ENCODE peak calls at places on chromosomes 1 and 21, in six cellular contexts. T is epithelial cell of esophagus, H is transverse colon, J is psoas muscle, Q is pancreas, R is kidney. F is an unnamed sample.

GRCh38 chr1:56811331-56811730 is 7.9 kb downstream of the FYB2 start:
- DNase-seq in J (no peak), Q (peak; percentile 78), H (no peak), T (no peak), R (no peak), F (no peak)

GRCh38 chr21:44544566-44544965 is 4.6 kb upstream of the KRTAP10-1 start:
- DNase-seq in Q (no peak), J (no peak), R (no peak), T (no peak), H (no peak), F (no peak)

GRCh38 chr1:162391790-162392563 is 10.4 kb downstream of the C1orf226 start:
- DNase-seq in T (peak; percentile 57), H (no peak), J (no peak), R (no peak), Q (no peak), F (peak; percentile 70)

GRCh38 chr1:151175910-151176309 is at the start of gene TMOD4:
- DNase-seq in R (peak; percentile 39), H (no peak), Q (no peak), T (peak; percentile 25), J (peak; percentile 82), F (peak; percentile 30)

GRCh38 chr1:78348526-78349284 is 142.1 kb upstream of the PTGFR start:
- DNase-seq in Q (no peak), R (no peak), H (no peak), J (no peak), T (no peak), F (peak; percentile 46)

GRCh38 chr1:65079941-65080340 is 68.1 kb upstream of the AK4 start:
- DNase-seq in R (no peak), T (peak; percentile 79), Q (no peak), J (no peak), H (no peak), F (peak; percentile 14)

GRCh38 chr1:240491156-240491555 is 120.8 kb downstream of the GREM2 start:
- DNase-seq in Q (no peak), R (no peak), H (no peak), T (peak; percentile 42), J (no peak), F (peak; percentile 62)

GRCh38 chr1:20207546-20207945 is 21.2 kb upstream of the PLA2G2C start:
- DNase-seq in R (no peak), H (no peak), T (peak; percentile 88), J (no peak), Q (no peak), F (no peak)

GRCh38 chr1:160963521-160963920 is 8.9 kb upstream of the ITLN2 start:
- DNase-seq in J (no peak), Q (no peak), H (no peak), T (no peak), R (no peak), F (no peak)

GRCh38 chr1:31780632-31781031 is 16.5 kb upstream of the ADGRB2 start:
- DNase-seq in R (no peak), J (peak; percentile 0), Q (no peak), T (no peak), H (no peak), F (no peak)

GRCh38 chr21:18812308-18812707 is 408.7 kb upstream of the TMPRSS15 start:
- DNase-seq in J (no peak), Q (no peak), H (no peak), R (no peak), T (no peak), F (no peak)

GRCh38 chr1:7572654-7573152 is 198.4 kb upstream of the VAMP3 start:
- DNase-seq in Q (peak; percentile 37), H (peak; percentile 72), T (peak; percentile 87), J (peak; percentile 20), R (peak; percentile 12), F (no peak)

GRCh38 chr1:29465755-29466154 is 229.4 kb downstream of the PTPRU start:
- DNase-seq in J (no peak), Q (no peak), H (no peak), T (peak; percentile 31), R (no peak), F (no peak)

GRCh38 chr1:168472244-168472643 is 71.6 kb downstream of the XCL2 start:
- DNase-seq in T (no peak), R (no peak), Q (no peak), H (no peak), J (no peak), F (no peak)

GRCh38 chr1:175192111-175192629 is 406 bp downstream of the KIAA0040 start:
- DNase-seq in R (peak; percentile 81), T (peak; percentile 48), J (peak; percentile 70), H (peak; percentile 79), Q (peak; percentile 78), F (peak; percentile 16)

GRCh38 chr1:175186371-175187160 is 6.0 kb downstream of the KIAA0040 start:
- DNase-seq in H (no peak), J (no peak), T (no peak), Q (no peak), R (no peak), F (no peak)

GRCh38 chr1:175191654-175192053 is 922 bp downstream of the KIAA0040 start:
- DNase-seq in Q (peak; percentile 32), H (peak; percentile 39), J (no peak), T (peak; percentile 39), R (no peak), F (no peak)

GRCh38 chr1:175185918-175186317 is 6.7 kb downstream of the KIAA0040 start:
- DNase-seq in T (no peak), Q (no peak), R (no peak), J (no peak), H (no peak), F (no peak)

GRCh38 chr1:175188936-175189335 is 3.6 kb downstream of the KIAA0040 start:
- DNase-seq in R (no peak), T (no peak), Q (peak; percentile 30), H (peak; percentile 52), J (no peak), F (no peak)
- H3K4me3 ChIP-seq in R (no peak overlapping the region), T (no peak overlapping the region), Q (no peak overlapping the region), H (no peak overlapping the region), J (no peak overlapping the region), F (no peak overlapping the region)

DNA sequence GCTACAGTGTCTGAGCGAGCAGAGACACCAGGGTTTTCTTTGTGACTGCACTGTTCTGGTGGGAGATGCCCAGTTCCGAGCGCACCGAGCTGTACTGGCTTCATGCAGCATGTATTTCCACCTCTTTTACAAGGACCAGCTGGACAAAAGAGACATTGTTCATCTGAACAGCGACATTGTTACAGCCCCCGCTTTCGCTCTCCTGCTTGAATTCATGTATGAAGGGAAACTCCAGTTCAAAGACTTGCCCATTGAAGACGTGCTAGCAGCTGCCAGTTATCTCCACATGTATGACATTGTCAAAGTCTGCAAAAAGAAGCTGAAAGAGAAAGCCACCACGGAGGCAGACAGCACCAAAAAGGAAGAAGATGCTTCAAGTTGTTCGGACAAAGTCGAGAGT is 2.7 kb downstream of the ZBTB18 start:
- DNase-seq in R (no peak), T (no peak), Q (no peak), J (no peak), H (no peak), F (no peak)
- H3K4me3 ChIP-seq in R (no peak overlapping the region), T (no peak overlapping the region), Q (no peak overlapping the region), J (no peak overlapping the region), H (no peak overlapping the region), F (no peak overlapping the region)

GRCh38 chr1:119001181-119002018 is 13.3 kb upstream of the TBX15 start:
- DNase-seq in T (no peak), R (no peak), J (peak; percentile 70), H (no peak), Q (no peak), F (peak; percentile 59)

GRCh38 chr1:118999348-119000071 is 11.4 kb upstream of the TBX15 start:
- DNase-seq in Q (no peak), T (no peak), R (no peak), J (no peak), H (no peak), F (no peak)

GRCh38 chr1:119003413-119004128 is 15.4 kb upstream of the TBX15 start:
- DNase-seq in H (no peak), Q (no peak), R (no peak), T (no peak), J (no peak), F (no peak)

GRCh38 chr1:118998171-118998570 is 10.0 kb upstream of the TBX15 start:
- DNase-seq in Q (no peak), R (no peak), H (no peak), J (no peak), T (no peak), F (no peak)

GRCh38 chr1:119000371-119001180 is 12.4 kb upstream of the TBX15 start:
- DNase-seq in R (no peak), H (no peak), J (peak; percentile 70), T (no peak), Q (no peak), F (no peak)
- H3K4me3 ChIP-seq in R (no peak overlapping the region), H (no peak overlapping the region), J (peak overlapping the region; percentile 60), T (no peak overlapping the region), Q (no peak overlapping the region), F (peak overlapping the region; percentile 33)

GRCh38 chr1:85404393-85404792 is 60.6 kb downstream of the DDAH1 start:
- DNase-seq in H (no peak), R (no peak), Q (no peak), T (no peak), J (no peak), F (peak; percentile 56)

GRCh38 chr1:85409516-85409915 is 55.4 kb downstream of the DDAH1 start:
- DNase-seq in Q (no peak), T (no peak), J (no peak), R (no peak), H (no peak), F (no peak)

GRCh38 chr1:85407978-85408377 is 57.0 kb downstream of the DDAH1 start:
- DNase-seq in J (no peak), T (no peak), R (no peak), H (no peak), Q (no peak), F (no peak)

GRCh38 chr1:85406081-85406480 is 58.9 kb downstream of the DDAH1 start:
- DNase-seq in H (no peak), Q (no peak), J (no peak), T (no peak), R (no peak), F (no peak)

DNA sequence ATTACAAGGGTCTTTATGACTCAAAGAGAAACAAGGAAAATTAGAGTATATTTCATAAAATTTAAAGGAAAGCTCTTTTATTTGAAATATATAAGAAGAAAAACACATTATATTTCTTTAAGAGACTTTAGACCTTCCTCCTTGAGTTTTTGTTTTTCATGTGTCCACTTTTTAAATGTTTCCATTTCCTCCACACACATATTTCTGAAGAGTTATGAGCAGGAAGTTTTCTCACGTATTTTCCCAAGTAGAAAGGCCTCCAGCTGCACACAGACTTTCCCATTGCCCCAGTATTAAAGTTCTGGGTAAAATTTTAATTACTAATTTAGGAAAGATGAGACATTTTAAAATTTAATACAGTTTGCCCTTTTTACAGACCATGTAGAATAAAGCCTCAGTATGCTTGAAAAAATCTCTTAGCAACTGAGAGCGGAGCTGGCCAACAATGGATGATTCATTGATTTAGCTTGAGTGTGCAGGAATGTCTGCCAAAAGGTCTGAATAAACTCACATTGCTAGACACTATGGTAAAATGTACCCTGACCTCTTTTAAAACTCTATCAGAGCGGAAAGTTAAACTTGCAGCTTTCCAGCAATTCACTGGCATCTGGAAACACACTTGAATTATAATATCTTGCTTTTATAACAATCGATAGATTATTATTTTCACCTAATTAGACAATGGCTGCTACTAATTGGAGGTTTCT is 57.9 kb downstream of the DDAH1 start:
- DNase-seq in Q (peak; percentile 61), T (peak; percentile 76), J (no peak), R (no peak), H (peak; percentile 33), F (peak; percentile 95)
- H3K4me3 ChIP-seq in Q (no peak overlapping the region), T (no peak overlapping the region), J (no peak overlapping the region), R (peak overlapping the region; percentile 37), H (no peak overlapping the region), F (no peak overlapping the region)

GRCh38 chr21:16587141-16587570 is 857.4 kb downstream of the USP25 start:
- DNase-seq in H (peak; percentile 60), Q (peak; percentile 71), J (peak; percentile 76), R (no peak), T (peak; percentile 90), F (peak; percentile 93)
- H3K4me3 ChIP-seq in H (no peak overlapping the region), Q (no peak overlapping the region), J (peak overlapping the region; percentile 64), R (peak overlapping the region; percentile 11), T (peak overlapping the region; percentile 46), F (no peak overlapping the region)

F was measured in cardiac fibroblast.